ENCODE peak calls at places on chromosomes 5 and 9, in seven cellular contexts. F is K562; E is epithelial cell of proximal tubule; Z is Caco-2; N is CD8-positive, alpha-beta T cell; H is dorsolateral prefrontal cortex; Q is heart right ventricle. G is an unnamed sample.

GRCh38 chr5:759111-759741 is 25.3 kb downstream of the ZDHHC11B start:
- DNase-seq in F (no peak), E (no peak), Z (peak), N (peak), H (no peak), Q (peak), G (no peak)

GRCh38 chr5:167652690-167653089 is 638.8 kb upstream of the WWC1 start:
- DNase-seq in F (no peak), E (no peak), Z (no peak), N (no peak), H (no peak), Q (no peak), G (peak)

GRCh38 chr5:124773291-124774001 is 27.0 kb upstream of the ZNF608 start:
- DNase-seq in F (no peak), E (no peak), Z (no peak), N (no peak), H (no peak), Q (no peak), G (peak)

GRCh38 chr5:109692011-109692410 is 2.3 kb downstream of the MAN2A1 start:
- DNase-seq in F (no peak), E (no peak), Z (no peak), N (no peak), H (no peak), Q (no peak), G (peak)

GRCh38 chr5:73792687-73793320 is 166.8 kb downstream of the ARHGEF28 start:
- DNase-seq in F (peak), E (no peak), Z (peak), N (peak), H (peak), Q (peak), G (no peak)

GRCh38 chr5:82164957-82165698 is 113.0 kb downstream of the RPS23 start:
- DNase-seq in F (no peak), E (no peak), Z (no peak), N (no peak), H (no peak), Q (no peak), G (peak)

GRCh38 chr5:72301557-72301956 is 18.5 kb downstream of the MRPS27 start:
- DNase-seq in F (no peak), E (no peak), Z (no peak), N (no peak), H (no peak), Q (no peak), G (no peak)

GRCh38 chr5:142826093-142826492 is 55.9 kb downstream of the ARHGAP26 start:
- DNase-seq in F (no peak), E (no peak), Z (no peak), N (no peak), H (no peak), Q (no peak), G (no peak)

GRCh38 chr9:14131353-14132088 is 182.4 kb downstream of the NFIB start:
- DNase-seq in F (no peak), E (no peak), Z (no peak), N (no peak), H (no peak), Q (no peak), G (no peak)

GRCh38 chr5:40521925-40522324 is 157.8 kb upstream of the PTGER4 start:
- DNase-seq in F (no peak), E (no peak), Z (no peak), N (no peak), H (no peak), Q (no peak), G (no peak)

GRCh38 chr9:120310035-120310434 is 269.9 kb downstream of the CDK5RAP2 start:
- DNase-seq in F (no peak), E (no peak), Z (no peak), N (no peak), H (no peak), Q (no peak), G (no peak)

GRCh38 chr5:174464504-174465165 is 259.7 kb upstream of the MSX2 start:
- DNase-seq in F (no peak), E (no peak), Z (no peak), N (no peak), H (no peak), Q (no peak), G (no peak)
- TF ChIP-seq CTCF in F (no peak), E (peak), Z (peak), N (no peak), H (peak), Q (no peak), G (peak)

GRCh38 chr9:137044502-137045177 is 1.3 kb downstream of the NPDC1 start:
- DNase-seq in F (no peak), E (no peak), Z (no peak), N (no peak), H (no peak), Q (no peak), G (no peak)

GRCh38 chr9:137046094-137046787 is at the start of gene NPDC1:
- DNase-seq in F (peak), E (no peak), Z (peak), N (peak), H (peak), Q (peak), G (no peak)

GRCh38 chr9:137045294-137046093 is 483 bp downstream of the NPDC1 start:
- DNase-seq in F (peak), E (no peak), Z (peak), N (no peak), H (no peak), Q (no peak), G (no peak)

GRCh38 chr9:137042751-137043727 is 2.9 kb downstream of the NPDC1 start:
- DNase-seq in F (peak), E (no peak), Z (no peak), N (no peak), H (no peak), Q (peak), G (no peak)

GRCh38 chr9:137044042-137044441 is 1.9 kb downstream of the NPDC1 start:
- DNase-seq in F (no peak), E (no peak), Z (no peak), N (no peak), H (no peak), Q (no peak), G (no peak)
- H3K4me3 ChIP-seq in F (no peak), E (peak), Z (no peak), N (peak), H (peak), Q (peak), G (no peak)

GRCh38 chr9:131734781-131735180 is 5.1 kb downstream of the RAPGEF1 start:
- DNase-seq in F (no peak), E (no peak), Z (no peak), N (no peak), H (no peak), Q (no peak), G (no peak)

GRCh38 chr9:131737426-131737825 is 2.5 kb downstream of the RAPGEF1 start:
- DNase-seq in F (no peak), E (no peak), Z (no peak), N (no peak), H (no peak), Q (no peak), G (no peak)

GRCh38 chr9:131738293-131738692 is 1.6 kb downstream of the RAPGEF1 start:
- DNase-seq in F (no peak), E (no peak), Z (no peak), N (no peak), H (no peak), Q (no peak), G (no peak)

GRCh38 chr9:131735238-131736181 is 4.4 kb downstream of the RAPGEF1 start:
- DNase-seq in F (no peak), E (no peak), Z (peak), N (no peak), H (no peak), Q (no peak), G (no peak)

DNA sequence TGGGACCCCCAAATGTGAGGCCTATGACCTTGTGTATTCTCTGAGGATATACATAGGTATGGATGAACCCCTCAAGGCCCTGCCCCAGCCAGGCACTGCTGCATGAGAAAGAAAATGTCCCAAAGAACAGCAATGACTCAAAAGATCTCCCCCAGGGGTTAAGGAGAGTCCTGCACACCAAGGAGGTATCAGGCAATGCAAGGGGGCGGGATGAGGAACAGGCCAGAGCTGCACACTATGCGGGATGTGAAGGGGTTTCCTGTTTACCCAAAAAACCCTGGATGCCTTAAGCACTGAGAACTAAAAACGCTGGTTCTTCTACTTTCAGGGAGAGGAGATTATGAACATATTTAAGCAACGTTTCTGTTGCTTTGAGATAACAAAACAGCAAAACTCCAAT is 3.4 kb downstream of the RAPGEF1 start:
- DNase-seq in F (no peak), E (no peak), Z (no peak), N (no peak), H (no peak), Q (no peak), G (no peak)
- TF ChIP-seq CTCF in F (no peak), E (no peak), Z (no peak), N (no peak), H (no peak), Q (no peak), G (no peak)

GRCh38 chr5:174800435-174800834 is 76.1 kb downstream of the MSX2 start:
- DNase-seq in F (no peak), E (no peak), Z (no peak), N (no peak), H (no peak), Q (no peak), G (no peak)

GRCh38 chr5:174801798-174802197 is 77.4 kb downstream of the MSX2 start:
- DNase-seq in F (no peak), E (no peak), Z (no peak), N (no peak), H (no peak), Q (no peak), G (no peak)

GRCh38 chr5:174798411-174798930 is 74.1 kb downstream of the MSX2 start:
- DNase-seq in F (no peak), E (no peak), Z (no peak), N (no peak), H (no peak), Q (no peak), G (no peak)

GRCh38 chr5:174796711-174797192 is 72.4 kb downstream of the MSX2 start:
- DNase-seq in F (no peak), E (no peak), Z (no peak), N (no peak), H (no peak), Q (no peak), G (no peak)

GRCh38 chr5:174799146-174799545 is 74.8 kb downstream of the MSX2 start:
- DNase-seq in F (no peak), E (no peak), Z (no peak), N (no peak), H (no peak), Q (no peak), G (no peak)
- H3K4me3 ChIP-seq in F (no peak), E (no peak), Z (no peak), N (no peak), H (no peak), Q (no peak), G (no peak)

DNA sequence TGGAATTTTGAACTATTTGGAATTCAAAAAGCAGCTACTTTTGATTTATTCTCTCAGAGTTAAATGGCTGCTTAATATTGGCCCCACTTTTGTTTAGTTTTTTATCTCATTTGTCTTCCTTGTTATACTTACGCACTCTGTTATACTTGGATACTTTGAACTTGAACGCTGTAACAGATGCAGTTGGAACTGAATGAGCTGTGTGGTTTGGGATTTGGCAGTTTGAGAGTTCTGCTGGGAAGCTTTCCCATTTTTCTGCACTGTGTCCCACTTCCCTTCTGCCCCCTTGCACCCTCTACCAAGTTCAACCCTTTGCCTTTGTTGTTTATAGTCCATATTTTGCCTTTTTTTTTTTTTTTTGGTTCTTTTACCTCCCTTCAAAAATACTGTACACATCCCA is 3.8 kb downstream of the RHOBTB3 start:
- DNase-seq in F (no peak), E (no peak), Z (no peak), N (no peak), H (no peak), Q (peak), G (no peak)
- TF ChIP-seq CTCF in F (no peak), E (no peak), Z (no peak), N (no peak), H (no peak), Q (no peak), G (no peak)

GRCh38 chr5:154837009-154837881 is 13.2 kb downstream of the FAXDC2 start:
- DNase-seq in F (no peak), E (no peak), Z (no peak), N (no peak), H (no peak), Q (no peak), G (no peak)

GRCh38 chr5:154842689-154843530 is 7.5 kb downstream of the FAXDC2 start:
- DNase-seq in F (no peak), E (no peak), Z (peak), N (no peak), H (no peak), Q (no peak), G (no peak)

GRCh38 chr5:154841273-154841661 is 9.1 kb downstream of the FAXDC2 start:
- DNase-seq in F (no peak), E (no peak), Z (no peak), N (no peak), H (no peak), Q (no peak), G (no peak)

GRCh38 chr5:154844800-154845199 is 5.6 kb downstream of the FAXDC2 start:
- DNase-seq in F (no peak), E (no peak), Z (no peak), N (no peak), H (no peak), Q (no peak), G (no peak)

GRCh38 chr5:154840435-154841272 is 9.7 kb downstream of the FAXDC2 start:
- DNase-seq in F (peak), E (no peak), Z (no peak), N (no peak), H (no peak), Q (no peak), G (no peak)
- H3K4me3 ChIP-seq in F (no peak), E (no peak), Z (no peak), N (no peak), H (no peak), Q (no peak), G (no peak)

G was measured in retinal pigment epithelial cell.